ENCODE peak calls at places on chromosomes 3 and 15, in seven cellular contexts. One of them, this sample, is unnamed.

GRCh38 chr15:55696221-55696620 is 46.7 kb downstream of the PRTG start:
- DNase-seq in NCI-H2029 treated with DMSO at 0.1 percent for 48 hours: no peak
- DNase-seq in HS-5: no peak
- DNase-seq in activated T-cell treated with anti-CD3 and anti-CD28 coated beads for 24 hours: no peak
- DNase-seq in stimulated activated CD4-positive, alpha-beta T cell treated with anti-CD3 and anti-CD28 coated beads, Interleukin-1b, Interleukin-23, amount 100 ng/mL, for 24 hours: no peak
- DNase-seq in A549: no peak
- DNase-seq in mucosa of descending colon: no peak
- DNase-seq in this sample: no peak

GRCh38 chr15:36627566-36627965 is 48.1 kb downstream of the CDIN1 start:
- DNase-seq in A549: no peak
- DNase-seq in NCI-H2029 treated with DMSO at 0.1 percent for 48 hours: no peak
- DNase-seq in activated T-cell treated with anti-CD3 and anti-CD28 coated beads for 24 hours: no peak
- DNase-seq in HS-5: no peak
- DNase-seq in stimulated activated CD4-positive, alpha-beta T cell treated with anti-CD3 and anti-CD28 coated beads, Interleukin-1b, Interleukin-23, amount 100 ng/mL, for 24 hours: no peak
- DNase-seq in mucosa of descending colon: no peak
- DNase-seq in this sample: no peak

GRCh38 chr3:102410616-102411015 is 24.2 kb upstream of the ZPLD1 start:
- DNase-seq in stimulated activated CD4-positive, alpha-beta T cell treated with anti-CD3 and anti-CD28 coated beads, Interleukin-1b, Interleukin-23, amount 100 ng/mL, for 24 hours: no peak
- DNase-seq in A549: no peak
- DNase-seq in HS-5: no peak
- DNase-seq in NCI-H2029 treated with DMSO at 0.1 percent for 48 hours: no peak
- DNase-seq in activated T-cell treated with anti-CD3 and anti-CD28 coated beads for 24 hours: no peak
- DNase-seq in mucosa of descending colon: no peak
- DNase-seq in this sample: peak; percentile 13

GRCh38 chr15:51401872-51402517 is 60.5 kb downstream of the GLDN start:
- DNase-seq in activated T-cell treated with anti-CD3 and anti-CD28 coated beads for 24 hours: no peak
- DNase-seq in mucosa of descending colon: peak; percentile 35
- DNase-seq in stimulated activated CD4-positive, alpha-beta T cell treated with anti-CD3 and anti-CD28 coated beads, Interleukin-1b, Interleukin-23, amount 100 ng/mL, for 24 hours: no peak
- DNase-seq in NCI-H2029 treated with DMSO at 0.1 percent for 48 hours: no peak
- DNase-seq in A549: peak; percentile 44
- DNase-seq in HS-5: no peak
- DNase-seq in this sample: no peak

GRCh38 chr3:85193565-85193964 is 234.8 kb downstream of the CADM2 start:
- DNase-seq in HS-5: no peak
- DNase-seq in mucosa of descending colon: no peak
- DNase-seq in A549: no peak
- DNase-seq in stimulated activated CD4-positive, alpha-beta T cell treated with anti-CD3 and anti-CD28 coated beads, Interleukin-1b, Interleukin-23, amount 100 ng/mL, for 24 hours: no peak
- DNase-seq in activated T-cell treated with anti-CD3 and anti-CD28 coated beads for 24 hours: no peak
- DNase-seq in NCI-H2029 treated with DMSO at 0.1 percent for 48 hours: no peak
- DNase-seq in this sample: no peak

GRCh38 chr15:35108453-35108852 is 23.4 kb upstream of the NANOGP8 start:
- DNase-seq in stimulated activated CD4-positive, alpha-beta T cell treated with anti-CD3 and anti-CD28 coated beads, Interleukin-1b, Interleukin-23, amount 100 ng/mL, for 24 hours: no peak
- DNase-seq in HS-5: no peak
- DNase-seq in A549: no peak
- DNase-seq in NCI-H2029 treated with DMSO at 0.1 percent for 48 hours: no peak
- DNase-seq in activated T-cell treated with anti-CD3 and anti-CD28 coated beads for 24 hours: no peak
- DNase-seq in mucosa of descending colon: no peak
- DNase-seq in this sample: no peak

GRCh38 chr15:74245342-74245931 is 9.3 kb downstream of the CCDC33 start:
- DNase-seq in HS-5: no peak
- DNase-seq in mucosa of descending colon: no peak
- DNase-seq in A549: no peak
- DNase-seq in NCI-H2029 treated with DMSO at 0.1 percent for 48 hours: peak; percentile 33
- DNase-seq in activated T-cell treated with anti-CD3 and anti-CD28 coated beads for 24 hours: no peak
- DNase-seq in stimulated activated CD4-positive, alpha-beta T cell treated with anti-CD3 and anti-CD28 coated beads, Interleukin-1b, Interleukin-23, amount 100 ng/mL, for 24 hours: no peak
- DNase-seq in this sample: no peak

GRCh38 chr3:111547645-111548044 is 5.6 kb downstream of the CD96 start:
- DNase-seq in mucosa of descending colon: no peak
- DNase-seq in HS-5: no peak
- DNase-seq in A549: no peak
- DNase-seq in stimulated activated CD4-positive, alpha-beta T cell treated with anti-CD3 and anti-CD28 coated beads, Interleukin-1b, Interleukin-23, amount 100 ng/mL, for 24 hours: no peak
- DNase-seq in NCI-H2029 treated with DMSO at 0.1 percent for 48 hours: no peak
- DNase-seq in activated T-cell treated with anti-CD3 and anti-CD28 coated beads for 24 hours: no peak
- DNase-seq in this sample: no peak

GRCh38 chr15:82052751-82053150 is 6.9 kb upstream of the MEX3B start:
- DNase-seq in stimulated activated CD4-positive, alpha-beta T cell treated with anti-CD3 and anti-CD28 coated beads, Interleukin-1b, Interleukin-23, amount 100 ng/mL, for 24 hours: no peak
- DNase-seq in activated T-cell treated with anti-CD3 and anti-CD28 coated beads for 24 hours: no peak
- DNase-seq in NCI-H2029 treated with DMSO at 0.1 percent for 48 hours: no peak
- DNase-seq in A549: no peak
- DNase-seq in HS-5: no peak
- DNase-seq in mucosa of descending colon: no peak
- DNase-seq in this sample: no peak

GRCh38 chr3:18237251-18238005 is 187.7 kb downstream of the SATB1 start:
- DNase-seq in NCI-H2029 treated with DMSO at 0.1 percent for 48 hours: peak; percentile 10
- DNase-seq in A549: no peak
- DNase-seq in activated T-cell treated with anti-CD3 and anti-CD28 coated beads for 24 hours: no peak
- DNase-seq in mucosa of descending colon: no peak
- DNase-seq in stimulated activated CD4-positive, alpha-beta T cell treated with anti-CD3 and anti-CD28 coated beads, Interleukin-1b, Interleukin-23, amount 100 ng/mL, for 24 hours: no peak
- DNase-seq in HS-5: peak; percentile 53
- DNase-seq in this sample: peak; percentile 32

GRCh38 chr3:98945006-98945626 is 43.6 kb upstream of the DCBLD2 start:
- DNase-seq in NCI-H2029 treated with DMSO at 0.1 percent for 48 hours: no peak
- DNase-seq in mucosa of descending colon: no peak
- DNase-seq in HS-5: no peak
- DNase-seq in stimulated activated CD4-positive, alpha-beta T cell treated with anti-CD3 and anti-CD28 coated beads, Interleukin-1b, Interleukin-23, amount 100 ng/mL, for 24 hours: no peak
- DNase-seq in activated T-cell treated with anti-CD3 and anti-CD28 coated beads for 24 hours: no peak
- DNase-seq in A549: no peak
- DNase-seq in this sample: no peak